ENCODE peak calls at places on chromosomes 4 and X, in six cellular contexts. P is stimulated activated CD4-positive, alpha-beta T cell treated with anti-CD3 and anti-CD28 coated beads, Interleukin-2, amount 100 ng/mL, for 48 hours; N is anterior cingulate cortex; H is aorta; T is sciatic nerve; A is heart left ventricle. D is an unnamed sample.

GRCh38 chr4:73815145-73815544 is 21.3 kb upstream of the CXCL6 start:
- DNase-seq in P (no peak), N (no peak), H (no peak), T (no peak), A (no peak), D (no peak)

GRCh38 chr4:84058201-84058600 is 440.9 kb downstream of the NKX6-1 start:
- DNase-seq in P (no peak), N (no peak), H (no peak), T (no peak), A (no peak), D (no peak)

GRCh38 chrX:20116575-20117240 is at the start of gene MAP7D2:
- DNase-seq in P (no peak), N (peak; percentile 0), H (no peak), T (no peak), A (no peak), D (no peak)

GRCh38 chr4:114782842-114783595 is 184.4 kb downstream of the UGT8 start:
- DNase-seq in P (no peak), N (no peak), H (no peak), T (no peak), A (no peak), D (no peak)

GRCh38 chr4:151204925-151205524 is 71.9 kb upstream of the PRSS48 start:
- DNase-seq in P (no peak), N (no peak), H (no peak), T (no peak), A (no peak), D (no peak)

GRCh38 chr4:147696866-147697265 is 12.9 kb upstream of the PRMT9 start:
- DNase-seq in P (no peak), N (no peak), H (no peak), T (no peak), A (no peak), D (no peak)

GRCh38 chr4:15385928-15386327 is 41.9 kb upstream of the C1QTNF7 start:
- DNase-seq in P (no peak), N (peak; percentile 10), H (peak; percentile 66), T (no peak), A (peak; percentile 71), D (no peak)

GRCh38 chrX:9378980-9379696 is 85.7 kb upstream of the TBL1X start:
- DNase-seq in P (no peak), N (no peak), H (no peak), T (no peak), A (no peak), D (no peak)

GRCh38 chrX:74286950-74287349 is 17.0 kb upstream of the ZCCHC13 start:
- DNase-seq in P (no peak), N (no peak), H (no peak), T (no peak), A (no peak), D (no peak)

GRCh38 chrX:48938721-48939416 is 18.5 kb downstream of the OTUD5 start:
- DNase-seq in P (peak; percentile 59), N (no peak), H (peak; percentile 30), T (no peak), A (no peak), D (peak; percentile 83)

GRCh38 chrX:18440835-18441234 is 15.4 kb downstream of the CDKL5 start:
- DNase-seq in P (no peak), N (no peak), H (no peak), T (no peak), A (no peak), D (no peak)

GRCh38 chr4:177442623-177443155 is 452 bp upstream of the AGA start:
- DNase-seq in P (peak; percentile 7), N (no peak), H (no peak), T (no peak), A (no peak), D (no peak)

GRCh38 chrX:76148753-76149152 is 24.1 kb upstream of the PBDC1 start:
- DNase-seq in P (peak; percentile 16), N (no peak), H (peak; percentile 52), T (no peak), A (no peak), D (peak; percentile 82)

GRCh38 chrX:41870719-41871151 is 52.6 kb downstream of the CASK start:
- DNase-seq in P (no peak), N (no peak), H (no peak), T (no peak), A (no peak), D (no peak)

GRCh38 chr4:7763788-7764187 is 175.9 kb downstream of the AFAP1 start:
- DNase-seq in P (no peak), N (no peak), H (peak; percentile 12), T (no peak), A (no peak), D (no peak)

GRCh38 chr4:61540944-61541343 is 340.8 kb downstream of the ADGRL3 start:
- DNase-seq in P (no peak), N (no peak), H (no peak), T (no peak), A (no peak), D (no peak)

GRCh38 chr4:165711436-165711835 is 161.6 kb upstream of the TLL1 start:
- DNase-seq in P (no peak), N (no peak), H (no peak), T (no peak), A (no peak), D (no peak)

GRCh38 chr4:109041463-109041862 is 261.0 kb downstream of the COL25A1 start:
- DNase-seq in P (no peak), N (no peak), H (no peak), T (no peak), A (no peak), D (no peak)

GRCh38 chrX:102808336-102808735 is 87.8 kb downstream of the GPRASP3 start:
- DNase-seq in P (no peak), N (no peak), H (no peak), T (no peak), A (no peak), D (no peak)

GRCh38 chr4:2879026-2879425 is 35.4 kb downstream of the ADD1 start:
- DNase-seq in P (no peak), N (no peak), H (no peak), T (no peak), A (no peak), D (no peak)

GRCh38 chr4:113831469-113831868 is 69.9 kb upstream of the CAMK2D start:
- DNase-seq in P (no peak), N (no peak), H (no peak), T (no peak), A (no peak), D (no peak)

GRCh38 chrX:119398974-119399771 is at the start of gene SLC25A43:
- DNase-seq in P (peak; percentile 16), N (no peak), H (peak; percentile 58), T (peak; percentile 64), A (peak; percentile 68), D (peak; percentile 22)

GRCh38 chr4:16687845-16688244 is 210.6 kb downstream of the LDB2 start:
- DNase-seq in P (no peak), N (no peak), H (no peak), T (no peak), A (no peak), D (no peak)

GRCh38 chr4:58807843-58808605 is 1697.8 kb upstream of the IGFBP7 start:
- DNase-seq in P (no peak), N (no peak), H (no peak), T (no peak), A (no peak), D (no peak)

D was measured in naive thymus-derived CD8-positive, alpha-beta T cell.